ENCODE peak calls at places on chromosomes 1 and 21, in seven cellular contexts. O, E, W, P, N, D and T are unnamed samples.

GRCh38 chr1:36400825-36401601 is 3.3 kb upstream of the LSM10 start:
- DNase-seq in E (peak; percentile 60), P (peak; percentile 76), D (no peak), O (peak; percentile 82), W (peak; percentile 66), N (peak; percentile 78), T (no peak)

GRCh38 chr1:25610822-25611630 is 5.6 kb upstream of the MAN1C1 start:
- DNase-seq in W (no peak), E (no peak), N (peak; percentile 44), O (peak; percentile 10), D (no peak), P (peak; percentile 43), T (no peak)

GRCh38 chr1:222404710-222405109 is 143.2 kb downstream of the HHIPL2 start:
- DNase-seq in N (no peak), W (no peak), O (no peak), P (no peak), E (no peak), D (no peak), T (no peak)

GRCh38 chr1:119613769-119614358 is 34.2 kb downstream of the ZNF697 start:
- DNase-seq in N (peak; percentile 93), D (peak; percentile 65), O (peak; percentile 79), E (peak; percentile 74), W (peak; percentile 93), P (peak; percentile 91), T (peak; percentile 67)

GRCh38 chr21:41678016-41678935 is 88.6 kb downstream of the RIPK4 start:
- DNase-seq in O (no peak), D (peak; percentile 95), W (no peak), P (no peak), E (no peak), N (no peak), T (peak; percentile 49)

GRCh38 chr1:156336242-156336641 is 1.9 kb downstream of the CCT3 start:
- DNase-seq in D (no peak), P (no peak), W (no peak), N (no peak), O (no peak), E (no peak), T (no peak)

GRCh38 chr1:13549021-13549420 is 34.6 kb upstream of the PDPN start:
- DNase-seq in D (no peak), O (no peak), P (no peak), N (no peak), W (no peak), E (no peak), T (no peak)

GRCh38 chr1:117571496-117571895 is 34.4 kb upstream of the TENT5C start:
- DNase-seq in P (no peak), E (no peak), N (no peak), D (no peak), O (no peak), W (no peak), T (no peak)

GRCh38 chr1:72284398-72285073 is 2.2 kb upstream of the NEGR1 start:
- DNase-seq in P (peak; percentile 92), N (peak; percentile 90), W (peak; percentile 28), O (peak; percentile 63), E (peak; percentile 54), D (peak; percentile 53), T (peak; percentile 55)

GRCh38 chr21:27814226-27814625 is 847.3 kb upstream of the ADAMTS5 start:
- DNase-seq in N (no peak), E (no peak), W (no peak), P (no peak), D (no peak), O (no peak), T (no peak)

GRCh38 chr1:85606414-85606800 is 25.8 kb downstream of the CCN1 start:
- DNase-seq in W (no peak), O (no peak), D (no peak), E (no peak), P (no peak), N (no peak), T (no peak)

GRCh38 chr1:164092603-164093353 is 466.2 kb upstream of the PBX1 start:
- DNase-seq in W (no peak), D (no peak), E (peak; percentile 6), O (peak; percentile 1), N (peak; percentile 2), P (peak; percentile 7), T (no peak)

GRCh38 chr21:45306453-45306831 is 18.7 kb upstream of the POFUT2 start:
- DNase-seq in N (no peak), O (no peak), P (no peak), W (no peak), E (no peak), D (no peak), T (no peak)

GRCh38 chr21:42739061-42739931 is 85.9 kb downstream of the PDE9A start:
- DNase-seq in O (no peak), P (no peak), E (no peak), D (no peak), W (no peak), N (no peak), T (no peak)

GRCh38 chr1:231927431-231927830 is 300.8 kb downstream of the DISC1 start:
- DNase-seq in E (no peak), P (no peak), D (peak; percentile 60), O (no peak), N (no peak), W (no peak), T (no peak)